ENCODE peak calls at places on chromosomes 6 and 20, in four cellular contexts. P, H, W and G are unnamed samples. For H3K36me3, the result is how much of the 10 kb centered on the place peaks cover.

GRCh38 chr20:41134362-41135186 is 2.8 kb upstream of the PLCG1 start:
- DNase-seq in P (no peak), H (no peak), W (no peak), G (no peak)

GRCh38 chr20:35020108-35021031 is 64.7 kb downstream of the MYH7B start:
- DNase-seq in P (no peak), H (no peak), W (no peak), G (no peak)

GRCh38 chr20:23205221-23205620 is 119.1 kb upstream of the CD93 start:
- DNase-seq in P (no peak), H (no peak), W (no peak), G (no peak)

GRCh38 chr6:121491576-121491975 is 56.1 kb downstream of the GJA1 start:
- DNase-seq in P (no peak), H (no peak), W (no peak), G (peak)

GRCh38 chr6:2396292-2396691 is 150.9 kb upstream of the GMDS start:
- DNase-seq in P (no peak), H (no peak), W (no peak), G (no peak)

GRCh38 chr6:143449731-143450452 is 603 bp downstream of the ADAT2 start:
- DNase-seq in P (no peak), H (no peak), W (peak), G (peak)

GRCh38 chr6:92779758-92780157 is 639.6 kb downstream of the EPHA7 start:
- DNase-seq in P (no peak), H (peak), W (no peak), G (peak)

GRCh38 chr6:128964233-128964755 is 81.4 kb downstream of the LAMA2 start:
- DNase-seq in P (no peak), H (no peak), W (no peak), G (no peak)

GRCh38 chr6:144758602-144759001 is 473.5 kb downstream of the UTRN start:
- DNase-seq in P (no peak), H (no peak), W (peak), G (peak)

DNA sequence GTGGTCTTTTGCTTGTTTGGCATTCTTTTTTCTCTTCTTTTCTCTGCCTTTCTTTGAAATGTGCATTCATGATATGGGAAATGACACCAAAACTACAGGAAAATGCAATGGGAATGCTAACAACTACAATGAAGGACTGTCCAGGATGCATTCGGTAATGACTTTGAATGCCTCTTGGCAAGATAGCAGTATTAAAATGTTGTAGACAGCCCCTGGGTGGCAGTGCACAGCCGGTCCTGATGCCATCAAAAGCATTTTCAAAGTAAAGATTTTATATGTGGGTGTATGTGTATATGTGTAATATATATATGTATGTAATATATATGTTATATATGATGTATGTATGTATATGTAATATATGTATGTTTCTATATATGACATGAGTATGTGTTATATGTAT is 218.9 kb upstream of the MMS22L start:
- DNase-seq in P (no peak), H (no peak), W (no peak), G (no peak)
- TF ChIP-seq CTCF in P (no peak), H (no peak), W (no peak), G (no peak)

GRCh38 chr6:32117461-32117860 is 8.3 kb upstream of the TNXB start:
- DNase-seq in P (no peak), H (no peak), W (no peak), G (no peak)

GRCh38 chr6:32114853-32115252 is 5.7 kb upstream of the TNXB start:
- DNase-seq in P (no peak), H (no peak), W (peak), G (no peak)

GRCh38 chr6:32116674-32117073 is 7.5 kb upstream of the TNXB start:
- DNase-seq in P (no peak), H (no peak), W (no peak), G (no peak)

GRCh38 chr6:32113386-32114352 is 4.5 kb upstream of the TNXB start:
- DNase-seq in P (peak), H (peak), W (peak), G (peak)

DNA sequence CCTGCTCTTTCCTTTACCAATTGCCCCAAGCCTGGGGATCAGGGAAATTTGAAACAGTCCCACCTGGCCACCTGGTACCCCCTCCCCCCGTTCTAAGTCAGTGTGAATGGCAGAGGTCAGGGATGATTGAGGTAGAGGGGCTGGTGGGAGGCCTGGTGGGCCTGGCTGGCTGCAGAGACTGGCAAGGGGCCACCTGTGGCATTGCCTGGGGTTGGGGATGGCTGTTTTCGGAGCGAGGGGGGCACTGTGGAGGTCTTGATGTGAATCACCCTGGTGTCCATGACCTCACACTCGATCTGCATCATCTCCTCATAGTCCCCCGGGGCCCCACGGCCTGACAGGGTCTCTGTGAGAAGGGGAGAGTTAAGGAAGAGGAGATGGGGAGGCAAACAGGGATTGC is 6.5 kb upstream of the TNXB start:
- DNase-seq in P (no peak), H (no peak), W (no peak), G (no peak)
- H3K27ac ChIP-seq in P (no peak), H (no peak), W (no peak), G (peak)

GRCh38 chr6:7204726-7205125 is 97.0 kb downstream of the RREB1 start:
- DNase-seq in P (no peak), H (no peak), W (no peak), G (peak)

GRCh38 chr6:7200598-7201443 is 93.1 kb downstream of the RREB1 start:
- DNase-seq in P (no peak), H (peak), W (peak), G (no peak)

GRCh38 chr6:7201444-7201731 is 93.6 kb downstream of the RREB1 start:
- DNase-seq in P (no peak), H (no peak), W (no peak), G (no peak)

GRCh38 chr6:7203939-7204338 is 96.2 kb downstream of the RREB1 start:
- DNase-seq in P (no peak), H (no peak), W (no peak), G (no peak)

DNA sequence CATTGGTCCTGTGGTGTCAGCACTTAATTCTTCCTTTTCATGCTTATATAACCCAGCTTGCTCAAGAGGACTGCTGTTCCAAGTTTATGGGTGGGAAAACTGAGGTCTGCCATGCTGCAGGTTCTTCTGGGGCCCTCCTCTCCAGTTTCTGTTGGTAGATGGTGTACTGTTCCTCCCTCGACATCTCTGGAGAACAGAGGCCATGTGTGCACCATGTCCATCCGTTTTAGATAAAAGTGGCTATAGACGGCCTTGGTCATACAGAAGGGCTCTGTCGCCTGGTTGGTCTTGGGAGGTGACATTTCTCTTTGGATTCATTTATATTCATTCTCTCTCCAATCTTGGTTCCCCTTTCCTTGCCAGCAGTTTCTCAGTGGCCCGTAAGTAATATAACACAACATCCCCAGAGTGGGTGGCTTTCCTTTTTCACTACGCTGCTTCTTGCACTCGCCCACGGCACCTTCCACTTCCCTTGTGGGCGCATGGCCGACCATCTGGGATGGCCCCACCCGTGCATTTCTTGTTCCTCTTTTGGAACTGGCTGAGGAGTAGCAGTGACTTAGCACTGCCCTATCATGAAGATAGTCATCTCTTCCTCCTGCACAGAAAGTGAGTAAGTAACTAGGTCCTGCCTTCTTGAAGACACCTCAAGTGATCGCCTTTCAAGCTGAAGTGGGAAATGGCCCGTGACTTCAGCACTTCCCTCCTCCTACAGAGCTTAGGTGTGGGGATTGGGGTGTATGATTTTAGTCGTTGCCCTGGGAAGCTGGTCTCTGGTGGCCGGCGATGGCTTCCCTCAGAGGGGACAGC is 94.2 kb downstream of the RREB1 start:
- DNase-seq in P (peak), H (peak), W (no peak), G (no peak)
- H3K36me3 ChIP-seq in P (under half), H (under half), W (under half), G (under half)

DNA sequence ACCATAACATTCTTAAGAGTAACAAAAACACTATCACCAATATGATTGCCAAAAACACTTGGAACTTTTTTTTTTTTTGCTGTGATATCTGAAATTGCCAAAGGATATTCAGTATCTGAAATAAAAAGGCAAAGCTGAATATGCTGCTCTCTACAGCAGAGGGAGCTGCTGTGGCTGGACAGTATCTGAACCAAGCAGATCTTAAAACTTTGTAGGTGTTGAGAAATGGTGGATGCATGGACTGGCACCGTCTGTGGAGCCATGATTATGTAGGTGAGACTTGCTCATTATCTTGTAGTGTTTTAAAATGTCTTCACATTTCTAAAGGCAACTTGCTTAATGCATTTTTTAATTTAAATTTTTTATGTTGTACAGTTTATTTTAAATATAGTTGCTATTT is 9.2 kb downstream of the PDCD2 start:
- DNase-seq in P (no peak), H (no peak), W (no peak), G (peak)
- TF ChIP-seq CTCF in P (peak), H (no peak), W (no peak), G (peak)

GRCh38 chr6:30821862-30822784 is 62.2 kb upstream of the DDR1 start:
- DNase-seq in P (no peak), H (no peak), W (peak), G (peak)

GRCh38 chr6:30820196-30820595 is 64.1 kb upstream of the DDR1 start:
- DNase-seq in P (peak), H (no peak), W (peak), G (peak)

GRCh38 chr6:30819287-30819917 is 64.9 kb upstream of the DDR1 start:
- DNase-seq in P (no peak), H (no peak), W (no peak), G (peak)

GRCh38 chr6:30816791-30817739 is 67.3 kb upstream of the DDR1 start:
- DNase-seq in P (no peak), H (no peak), W (no peak), G (no peak)

GRCh38 chr6:30818426-30818841 is 65.9 kb upstream of the DDR1 start:
- DNase-seq in P (no peak), H (no peak), W (peak), G (peak)
- H3K27ac ChIP-seq in P (peak), H (peak), W (peak), G (peak)

GRCh38 chr20:57404419-57405072 is 13.3 kb downstream of the RBM38 start:
- DNase-seq in P (no peak), H (peak), W (no peak), G (no peak)

GRCh38 chr20:57407541-57407956 is 16.4 kb downstream of the RBM38 start:
- DNase-seq in P (peak), H (no peak), W (no peak), G (no peak)

GRCh38 chr20:57403216-57403615 is 12.0 kb downstream of the RBM38 start:
- DNase-seq in P (no peak), H (peak), W (no peak), G (no peak)

GRCh38 chr20:57408131-57408530 is 16.9 kb downstream of the RBM38 start:
- DNase-seq in P (no peak), H (no peak), W (no peak), G (peak)

DNA sequence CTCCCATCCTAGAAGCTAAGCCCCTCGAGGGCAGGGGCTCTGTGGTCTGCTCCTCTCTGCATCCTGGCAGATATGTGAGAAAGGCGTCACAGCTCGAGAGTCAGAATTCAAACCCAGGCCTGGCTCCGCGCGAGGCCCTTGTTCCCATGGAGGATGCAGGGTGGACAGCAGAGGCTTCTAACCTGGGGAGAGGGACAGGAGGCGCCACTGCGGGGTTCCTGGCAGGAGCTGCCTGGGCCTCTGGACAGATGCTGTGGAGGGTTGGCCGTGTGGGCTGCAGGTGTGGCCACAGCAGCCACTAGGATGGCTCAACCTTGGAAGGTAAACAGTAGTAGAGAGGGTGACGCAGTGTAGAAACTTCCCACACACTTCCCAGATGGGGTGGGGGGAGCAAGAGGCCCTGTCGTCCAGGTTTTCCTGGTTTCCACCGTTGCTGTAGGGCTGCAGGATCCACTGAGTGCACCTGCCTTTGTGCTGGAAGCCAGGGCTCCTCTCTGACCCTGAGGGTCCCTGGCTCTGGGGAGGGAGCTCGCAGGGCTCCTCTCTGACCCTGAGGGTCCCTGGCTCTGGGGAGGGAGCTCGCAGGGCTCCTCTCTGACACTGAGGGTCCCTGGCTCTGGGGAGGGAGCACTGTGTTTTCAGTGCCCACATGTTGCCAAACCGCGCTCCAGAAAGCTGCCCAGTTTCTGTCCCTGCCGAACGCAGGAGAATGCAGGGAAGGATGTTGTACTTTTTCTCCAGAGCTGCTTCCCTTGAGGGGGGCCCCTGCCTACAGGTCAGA is 14.2 kb downstream of the RBM38 start:
- DNase-seq in P (no peak), H (no peak), W (no peak), G (no peak)
- H3K36me3 ChIP-seq in P (under half), H (half or more), W (under half), G (under half)

GRCh38 chr20:22099348-22099747 is 393.9 kb downstream of the PAX1 start:
- DNase-seq in P (no peak), H (no peak), W (no peak), G (no peak)

GRCh38 chr20:22093122-22093521 is 387.7 kb downstream of the PAX1 start:
- DNase-seq in P (no peak), H (no peak), W (no peak), G (no peak)

GRCh38 chr20:22101606-22102005 is 396.1 kb downstream of the PAX1 start:
- DNase-seq in P (no peak), H (no peak), W (no peak), G (no peak)

GRCh38 chr20:22098451-22098850 is 393.0 kb downstream of the PAX1 start:
- DNase-seq in P (no peak), H (no peak), W (no peak), G (no peak)
- TF ChIP-seq CTCF in P (no peak), H (no peak), W (no peak), G (no peak)